ENCODE peak calls at places on chromosomes 12 and 14, in four cellular contexts. O is HepG2, M is GM12878, P is HCT116. I is an unnamed sample.

GRCh38 chr14:50056457-50056856 is 59.9 kb downstream of the VCPKMT start:
- DNase-seq in O (no peak), M (no peak), P (no peak), I (no peak)

GRCh38 chr12:104263580-104264358 is 39.8 kb upstream of the EID3 start:
- DNase-seq in O (no peak), M (no peak), P (no peak), I (no peak)

GRCh38 chr12:122934722-122935121 is 31.5 kb downstream of the ABCB9 start:
- DNase-seq in O (no peak), M (peak), P (no peak), I (no peak)

GRCh38 chr12:105654606-105655005 is 324.1 kb downstream of the C12orf75 start:
- DNase-seq in O (no peak), M (no peak), P (no peak), I (no peak)

GRCh38 chr12:114759635-114760034 is 75.7 kb upstream of the TBX3 start:
- DNase-seq in O (no peak), M (no peak), P (no peak), I (no peak)

GRCh38 chr14:96245710-96246534 is 10.1 kb upstream of the BDKRB1 start:
- DNase-seq in O (no peak), M (no peak), P (no peak), I (no peak)

GRCh38 chr12:104288635-104289258 is 14.8 kb upstream of the EID3 start:
- DNase-seq in O (peak), M (peak), P (peak), I (peak)

GRCh38 chr14:70027785-70028428 is 148.7 kb downstream of the SMOC1 start:
- DNase-seq in O (peak), M (no peak), P (peak), I (peak)

GRCh38 chr12:124898200-124898950 is 16.1 kb downstream of the UBC start:
- DNase-seq in O (peak), M (no peak), P (no peak), I (peak)

GRCh38 chr14:105492051-105492965 is 1.3 kb downstream of the TEDC1 start:
- DNase-seq in O (no peak), M (no peak), P (no peak), I (no peak)

GRCh38 chr12:23043647-23044046 is 418.7 kb downstream of the ETNK1 start:
- DNase-seq in O (no peak), M (no peak), P (no peak), I (no peak)

GRCh38 chr12:23055004-23055403 is 430.0 kb downstream of the ETNK1 start:
- DNase-seq in O (peak), M (no peak), P (peak), I (no peak)

GRCh38 chr12:23049180-23049579 is 424.2 kb downstream of the ETNK1 start:
- DNase-seq in O (no peak), M (no peak), P (no peak), I (no peak)
- TF ChIP-seq JUND in O (no peak), M (no peak), P (no peak), I (no peak)

DNA sequence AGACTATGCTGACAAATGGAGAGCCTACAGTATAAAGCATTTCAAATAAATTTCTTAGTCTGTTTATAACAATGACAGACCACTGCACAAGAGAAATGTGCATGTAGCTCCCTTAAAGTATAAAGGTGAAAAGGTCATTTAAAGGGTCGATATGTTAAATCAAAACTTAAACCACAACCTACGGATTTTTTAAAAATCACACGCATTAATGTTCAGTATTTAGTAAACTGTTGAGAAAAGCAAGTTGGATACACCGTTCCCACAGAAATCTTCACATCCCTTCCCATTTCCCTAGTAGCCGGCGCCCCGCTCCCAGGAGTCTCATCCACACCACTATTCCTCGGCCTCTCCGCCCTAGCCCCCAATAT is 614 bp downstream of the FKBP3 start:
- DNase-seq in O (no peak), M (no peak), P (no peak), I (no peak)
- TF ChIP-seq JUND in O (no peak), M (no peak), P (no peak), I (no peak)

DNA sequence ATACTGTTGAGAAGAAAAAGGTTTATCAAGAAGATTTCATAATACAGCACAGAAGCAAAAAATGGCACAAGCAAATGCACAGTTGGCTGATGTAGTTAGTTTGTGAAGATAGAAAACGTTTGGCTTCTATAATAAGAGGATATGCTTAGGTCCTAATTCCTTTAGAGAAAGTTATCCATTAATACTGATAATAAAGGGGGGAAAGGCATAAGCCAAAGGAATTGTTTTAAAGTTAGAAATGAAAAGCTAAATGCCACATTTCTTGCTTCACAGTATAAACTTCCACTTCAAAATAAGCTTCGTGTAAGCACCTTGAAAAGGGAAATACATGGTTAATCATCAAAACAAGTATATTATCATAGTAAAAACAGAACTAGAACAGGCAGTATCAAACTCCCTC is 12.4 kb downstream of the LMO3 start:
- DNase-seq in O (no peak), M (no peak), P (no peak), I (no peak)
- TF ChIP-seq JUND in O (no peak), M (no peak), P (no peak), I (no peak)

GRCh38 chr14:77040995-77041744 is 12.7 kb upstream of the IRF2BPL start:
- DNase-seq in O (no peak), M (no peak), P (no peak), I (no peak)
- TF ChIP-seq JUND in O (no peak), M (no peak), P (no peak), I (no peak)

GRCh38 chr12:18818584-18818983 is 80.7 kb downstream of the CAPZA3 start:
- DNase-seq in O (no peak), M (no peak), P (no peak), I (no peak)

GRCh38 chr12:18825138-18825537 is 87.2 kb downstream of the CAPZA3 start:
- DNase-seq in O (no peak), M (no peak), P (no peak), I (no peak)

GRCh38 chr12:18824287-18824686 is 86.4 kb downstream of the CAPZA3 start:
- DNase-seq in O (no peak), M (no peak), P (no peak), I (no peak)

GRCh38 chr12:18813753-18814152 is 75.8 kb downstream of the CAPZA3 start:
- DNase-seq in O (no peak), M (no peak), P (no peak), I (no peak)

GRCh38 chr12:18819471-18819870 is 81.6 kb downstream of the CAPZA3 start:
- DNase-seq in O (no peak), M (no peak), P (no peak), I (no peak)
- TF ChIP-seq JUND in O (no peak), M (no peak), P (no peak), I (no peak)

DNA sequence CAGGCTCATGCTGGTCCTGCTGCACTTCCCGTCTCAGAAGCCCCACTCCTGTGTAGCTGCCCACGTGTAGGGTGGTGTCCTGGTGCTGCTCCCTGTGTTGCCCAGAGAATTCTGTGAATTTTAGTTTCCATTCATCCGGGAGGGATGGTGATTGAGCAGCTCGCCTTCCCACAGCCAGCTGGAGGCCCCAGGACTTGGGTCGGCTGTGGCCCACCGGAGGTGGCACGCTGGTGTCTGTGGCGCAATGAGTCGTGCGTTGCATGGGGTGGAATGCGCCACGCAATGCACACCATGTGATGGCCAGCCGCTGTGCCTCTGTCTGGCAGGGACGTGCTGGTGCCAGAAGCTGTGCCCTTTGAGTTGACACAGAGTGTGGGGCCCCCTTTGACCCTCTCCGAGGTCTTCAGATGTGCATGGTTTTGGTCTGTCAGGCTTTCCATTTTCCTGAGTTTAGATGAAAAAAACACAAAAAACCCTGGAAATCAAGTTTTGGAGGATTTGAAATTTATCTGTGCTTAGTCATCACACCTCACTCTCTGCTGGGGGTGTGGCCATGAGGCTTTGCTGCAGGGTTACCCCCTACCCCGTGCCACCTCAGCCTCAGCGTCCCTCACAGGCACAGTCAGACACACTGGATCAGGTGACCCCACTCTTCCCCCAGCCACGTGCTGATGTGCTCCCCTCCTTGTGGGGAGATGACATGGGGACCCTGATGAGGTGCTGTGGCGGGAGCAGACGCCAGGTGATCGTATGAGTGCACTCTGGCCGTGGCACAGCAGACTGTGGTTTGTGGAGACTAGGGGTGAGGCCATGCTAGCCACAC is 64.6 kb downstream of the EP400 start:
- DNase-seq in O (no peak), M (no peak), P (no peak), I (no peak)
- TF ChIP-seq JUND in O (no peak), M (no peak), P (no peak), I (no peak)

DNA sequence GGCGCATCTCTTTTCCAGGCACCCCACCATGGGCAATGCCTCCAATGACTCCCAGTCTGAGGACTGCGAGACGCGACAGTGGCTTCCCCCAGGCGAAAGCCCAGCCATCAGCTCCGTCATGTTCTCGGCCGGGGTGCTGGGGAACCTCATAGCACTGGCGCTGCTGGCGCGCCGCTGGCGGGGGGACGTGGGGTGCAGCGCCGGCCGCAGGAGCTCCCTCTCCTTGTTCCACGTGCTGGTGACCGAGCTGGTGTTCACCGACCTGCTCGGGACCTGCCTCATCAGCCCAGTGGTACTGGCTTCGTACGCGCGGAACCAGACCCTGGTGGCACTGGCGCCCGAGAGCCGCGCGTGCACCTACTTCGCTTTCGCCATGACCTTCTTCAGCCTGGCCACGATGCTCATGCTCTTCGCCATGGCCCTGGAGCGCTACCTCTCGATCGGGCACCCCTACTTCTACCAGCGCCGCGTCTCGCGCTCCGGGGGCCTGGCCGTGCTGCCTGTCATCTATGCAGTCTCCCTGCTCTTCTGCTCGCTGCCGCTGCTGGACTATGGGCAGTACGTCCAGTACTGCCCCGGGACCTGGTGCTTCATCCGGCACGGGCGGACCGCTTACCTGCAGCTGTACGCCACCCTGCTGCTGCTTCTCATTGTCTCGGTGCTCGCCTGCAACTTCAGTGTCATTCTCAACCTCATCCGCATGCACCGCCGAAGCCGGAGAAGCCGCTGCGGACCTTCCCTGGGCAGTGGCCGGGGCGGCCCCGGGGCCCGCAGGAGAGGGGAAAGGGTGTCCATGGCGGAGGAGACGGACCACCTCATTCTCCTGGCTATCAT is 626 bp downstream of the PTGER2 start:
- DNase-seq in O (no peak), M (no peak), P (no peak), I (peak)
- TF ChIP-seq JUND in O (no peak), M (no peak), P (no peak), I (no peak)

I was measured in T47D.